ENCODE peak calls at places on chromosomes 6 and 20, in four cellular contexts. X, C, J and V are unnamed samples. For H3K9me3, the result is how much of the 10 kb centered on the place peaks cover.

GRCh38 chr20:57667924-57668782 is 41.7 kb downstream of the PMEPA1 start:
- DNase-seq in X (no peak), C (peak), J (no peak), V (no peak)

GRCh38 chr20:8272758-8273157 is 140.7 kb downstream of the PLCB1 start:
- DNase-seq in X (no peak), C (no peak), J (no peak), V (no peak)

GRCh38 chr6:1436334-1437306 is 47.2 kb downstream of the FOXF2 start:
- DNase-seq in X (peak), C (peak), J (peak), V (peak)

GRCh38 chr6:13635948-13636658 is 21.0 kb downstream of the NOL7 start:
- DNase-seq in X (no peak), C (no peak), J (no peak), V (no peak)

GRCh38 chr20:54061106-54061881 is 9.1 kb downstream of the BCAS1 start:
- DNase-seq in X (no peak), C (no peak), J (peak), V (no peak)

GRCh38 chr20:12072221-12072944 is 154.7 kb downstream of the BTBD3 start:
- DNase-seq in X (no peak), C (no peak), J (no peak), V (no peak)

GRCh38 chr6:72365773-72366172 is 256.1 kb upstream of the KCNQ5 start:
- DNase-seq in X (no peak), C (no peak), J (no peak), V (no peak)

GRCh38 chr20:25750765-25751696 is 54.4 kb upstream of the ZNF337 start:
- DNase-seq in X (peak), C (peak), J (peak), V (peak)

GRCh38 chr6:38316099-38316868 is 323.4 kb downstream of the BTBD9 start:
- DNase-seq in X (no peak), C (no peak), J (no peak), V (no peak)

DNA sequence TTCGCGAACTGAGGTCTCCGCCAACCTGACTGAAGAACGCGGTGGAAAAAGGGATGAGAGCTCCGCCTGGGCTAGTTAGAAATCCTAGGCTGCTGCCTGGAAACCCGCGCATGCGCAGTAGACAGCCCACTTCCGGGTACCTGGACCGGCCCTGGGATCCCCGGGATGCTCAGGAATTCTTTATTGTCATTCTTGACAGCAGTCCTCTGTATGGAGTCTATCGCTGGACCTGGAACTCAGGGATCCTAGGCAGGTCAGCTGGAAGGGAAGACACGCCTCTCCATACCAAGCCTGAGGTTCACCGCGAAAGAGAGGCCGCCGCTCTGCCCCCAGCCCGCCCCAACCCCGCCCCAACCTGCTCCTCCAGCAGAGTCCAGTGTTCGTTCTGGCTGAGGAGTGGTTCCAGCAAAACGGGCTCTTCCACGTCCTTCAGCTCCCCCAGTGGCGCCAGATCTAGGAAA is 1379.2 kb upstream of the DEFB115 start:
- DNase-seq in X (no peak), C (peak), J (no peak), V (peak)
- H3K9me3 ChIP-seq in X (under half), C (under half), J (under half), V (under half)

GRCh38 chr20:44613575-44613974 is 31.2 kb downstream of the PKIG start:
- DNase-seq in X (no peak), C (no peak), J (no peak), V (no peak)

GRCh38 chr20:44609006-44609510 is 26.7 kb downstream of the PKIG start:
- DNase-seq in X (no peak), C (no peak), J (no peak), V (no peak)

GRCh38 chr20:44609511-44610312 is 27.3 kb downstream of the PKIG start:
- DNase-seq in X (peak), C (peak), J (peak), V (peak)

GRCh38 chr20:44606725-44607441 is 24.5 kb downstream of the PKIG start:
- DNase-seq in X (no peak), C (no peak), J (no peak), V (no peak)

DNA sequence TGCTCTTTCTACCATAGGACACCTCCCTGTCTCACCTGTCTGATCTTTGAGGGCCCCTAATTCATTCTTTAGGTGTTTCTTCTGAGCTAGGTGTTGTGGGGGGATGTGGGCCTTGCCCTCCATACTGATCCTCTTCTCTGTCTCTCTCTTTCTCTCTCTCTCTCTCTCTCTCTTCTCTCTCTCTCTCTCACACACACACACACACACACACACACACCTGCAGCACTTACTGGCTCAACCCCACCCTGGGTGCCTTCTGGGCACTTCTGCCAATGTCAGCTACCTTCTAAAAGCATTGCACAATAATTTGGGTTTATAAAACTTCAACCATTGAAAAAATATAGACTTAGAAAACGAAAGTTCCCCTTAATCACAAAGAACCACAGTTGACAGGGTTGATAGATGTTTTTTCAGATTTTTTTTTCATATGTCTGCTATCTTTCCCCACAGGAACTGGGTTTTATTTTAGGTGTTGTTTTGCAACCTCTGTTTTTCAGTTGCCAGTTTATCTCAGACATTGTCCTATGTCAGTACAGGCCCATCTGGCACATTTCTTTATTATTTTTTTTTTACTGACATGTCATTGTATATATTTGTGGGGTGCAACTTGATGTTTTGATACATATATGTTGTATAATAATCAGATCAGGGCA is 28.1 kb downstream of the PKIG start:
- DNase-seq in X (no peak), C (no peak), J (no peak), V (no peak)
- TF ChIP-seq CTCF in X (no peak), C (no peak), J (no peak), V (no peak)

DNA sequence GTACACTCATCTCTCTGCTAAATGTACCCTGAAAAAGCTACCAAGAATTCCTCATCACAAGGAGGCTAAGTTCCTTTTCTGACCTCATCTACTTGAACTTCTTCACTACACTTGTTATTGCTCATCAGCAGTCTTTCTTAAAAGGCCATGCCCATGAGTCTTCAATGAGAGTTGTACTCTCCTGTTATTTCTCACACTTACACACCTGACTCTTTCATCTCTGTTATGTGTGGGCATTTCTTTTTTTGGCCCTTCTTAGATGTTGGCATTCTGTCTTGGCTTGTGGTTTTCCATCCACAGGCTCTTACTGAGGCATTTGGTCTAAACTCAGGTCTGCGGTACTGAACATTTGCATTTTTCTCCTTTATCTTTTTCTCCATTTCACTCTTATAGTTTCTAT is 10.7 kb upstream of the SLC17A1 start:
- DNase-seq in X (no peak), C (no peak), J (no peak), V (no peak)
- H3K9me3 ChIP-seq in X (under half), C (under half), J (under half), V (under half)

GRCh38 chr6:150352321-150353296 is 16.2 kb upstream of the IYD start:
- DNase-seq in X (no peak), C (no peak), J (peak), V (no peak)
- TF ChIP-seq CTCF in X (no peak), C (no peak), J (peak), V (no peak)

DNA sequence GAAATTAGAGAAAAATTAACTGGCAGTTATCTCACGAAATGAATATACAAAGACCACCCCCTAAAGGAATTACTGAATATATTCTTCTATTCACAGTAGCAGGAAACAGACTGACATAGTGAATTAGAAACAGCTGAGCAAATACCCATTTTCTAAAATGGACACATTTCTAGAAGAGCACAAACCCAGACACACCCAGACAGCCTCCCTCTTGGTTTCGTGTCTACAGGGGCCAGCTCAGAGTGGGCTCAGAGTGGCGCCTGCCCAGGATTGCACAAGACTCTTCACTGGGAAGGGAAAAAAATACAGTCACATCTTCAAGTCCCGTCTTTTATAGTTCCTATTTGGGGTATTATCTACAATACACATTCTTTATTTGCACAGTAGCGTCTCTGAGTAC is 246.2 kb upstream of the AFDN start:
- DNase-seq in X (no peak), C (no peak), J (no peak), V (no peak)
- H3K9me3 ChIP-seq in X (under half), C (under half), J (under half), V (under half)

GRCh38 chr6:127637830-127638229 is 60.9 kb downstream of the C6orf58 start:
- DNase-seq in X (no peak), C (no peak), J (no peak), V (no peak)

GRCh38 chr6:127641905-127642304 is 64.9 kb downstream of the C6orf58 start:
- DNase-seq in X (peak), C (peak), J (peak), V (peak)
- TF ChIP-seq CTCF in X (peak), C (peak), J (peak), V (peak)

GRCh38 chr20:49283703-49284625 is 6.1 kb upstream of the ZNFX1 start:
- DNase-seq in X (no peak), C (no peak), J (no peak), V (no peak)

GRCh38 chr20:49284818-49285217 is 7.0 kb upstream of the ZNFX1 start:
- DNase-seq in X (no peak), C (no peak), J (no peak), V (no peak)

GRCh38 chr20:49285813-49286494 is 8.1 kb upstream of the ZNFX1 start:
- DNase-seq in X (no peak), C (no peak), J (no peak), V (no peak)

GRCh38 chr20:49286689-49287551 is 9.1 kb upstream of the ZNFX1 start:
- DNase-seq in X (no peak), C (no peak), J (peak), V (no peak)

DNA sequence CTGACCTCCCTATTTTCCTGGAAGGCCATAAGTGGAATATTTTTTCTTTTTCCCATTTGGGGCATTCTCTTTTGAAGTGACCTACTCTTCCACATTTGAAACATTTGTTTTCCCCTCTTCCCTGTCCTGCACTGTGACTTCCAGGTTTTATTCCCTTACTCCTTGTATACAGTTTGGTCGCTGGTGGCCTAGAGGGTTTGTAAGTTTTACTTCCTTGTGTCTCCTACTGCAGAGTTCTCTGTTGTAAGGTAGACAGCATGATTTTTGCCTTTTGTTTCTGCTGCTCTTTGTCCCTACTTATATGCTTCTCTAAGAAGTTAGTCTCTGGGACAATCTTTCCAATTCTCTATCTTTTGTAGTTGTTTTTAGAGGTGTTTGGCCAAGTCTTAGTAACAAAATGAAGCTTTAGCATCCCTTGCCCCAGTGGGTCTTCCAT is 7.4 kb upstream of the ZNFX1 start:
- DNase-seq in X (no peak), C (no peak), J (no peak), V (no peak)
- H3K9me3 ChIP-seq in X (under half), C (under half), J (under half), V (under half)

DNA sequence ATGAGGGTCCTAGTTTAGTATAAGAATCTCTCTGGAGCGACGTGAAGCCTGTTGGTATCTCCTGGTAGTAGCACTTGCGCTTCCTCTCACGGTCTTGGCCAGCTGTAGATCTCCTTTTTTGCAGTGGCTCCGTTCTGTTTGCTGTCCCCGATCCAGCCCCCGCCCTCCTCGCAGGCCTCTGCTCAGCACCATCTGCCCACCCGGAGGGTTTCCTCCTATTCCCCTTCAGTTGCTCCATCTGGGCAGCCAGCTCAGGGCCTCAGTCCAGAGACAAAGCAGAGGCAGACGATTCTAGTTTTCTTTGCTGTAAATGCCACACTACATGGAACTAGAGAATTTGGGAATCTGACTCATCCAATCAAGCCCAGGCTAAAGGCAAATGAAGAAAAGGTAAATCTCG is 126.6 kb downstream of the TIAM2 start:
- DNase-seq in X (no peak), C (no peak), J (peak), V (no peak)
- TF ChIP-seq CTCF in X (no peak), C (no peak), J (no peak), V (no peak)

GRCh38 chr6:118579786-118580185 is 31.7 kb downstream of the PLN start:
- DNase-seq in X (no peak), C (no peak), J (no peak), V (no peak)

GRCh38 chr6:118581489-118581959 is 33.4 kb downstream of the PLN start:
- DNase-seq in X (no peak), C (peak), J (peak), V (no peak)

GRCh38 chr6:118578617-118579016 is 30.5 kb downstream of the PLN start:
- DNase-seq in X (no peak), C (no peak), J (peak), V (no peak)

GRCh38 chr6:118580585-118581419 is 32.7 kb downstream of the PLN start:
- DNase-seq in X (peak), C (peak), J (peak), V (peak)

GRCh38 chr6:118577972-118578371 is 29.9 kb downstream of the PLN start:
- DNase-seq in X (no peak), C (no peak), J (no peak), V (no peak)
- H3K9me3 ChIP-seq in X (under half), C (under half), J (under half), V (under half)